ENCODE peak calls at places on chromosomes 7 and 10, in four cellular contexts. A, P, L and J are unnamed samples.

GRCh38 chr7:89029864-89030263 is 234.3 kb upstream of the TEX47 start:
- DNase-seq in A (no peak), P (no peak), L (no peak), J (no peak)

GRCh38 chr10:96719850-96720421 is 378 bp downstream of the PIK3AP1 start:
- DNase-seq in A (peak), P (no peak), L (peak), J (peak)

GRCh38 chr7:48048113-48048512 is 12.8 kb downstream of the C7orf57 start:
- DNase-seq in A (no peak), P (no peak), L (no peak), J (no peak)

GRCh38 chr7:118583651-118584050 is 359.1 kb downstream of the ANKRD7 start:
- DNase-seq in A (no peak), P (no peak), L (no peak), J (no peak)

GRCh38 chr7:149720372-149721083 is 52.9 kb downstream of the ZNF467 start:
- DNase-seq in A (no peak), P (peak), L (no peak), J (peak)

GRCh38 chr7:7554021-7554432 is 12.7 kb upstream of the MIOS start:
- DNase-seq in A (no peak), P (no peak), L (no peak), J (no peak)

GRCh38 chr7:95335093-95335492 is 10.8 kb upstream of the PON1 start:
- DNase-seq in A (no peak), P (no peak), L (no peak), J (no peak)

GRCh38 chr10:61438141-61438984 is 14.8 kb downstream of the TMEM26 start:
- DNase-seq in A (no peak), P (no peak), L (no peak), J (no peak)

GRCh38 chr7:18345641-18346234 is 149.8 kb upstream of the HDAC9 start:
- DNase-seq in A (no peak), P (peak), L (peak), J (peak)

GRCh38 chr10:72328829-72329204 is 25.9 kb downstream of the DNAJB12 start:
- DNase-seq in A (no peak), P (no peak), L (no peak), J (no peak)

GRCh38 chr7:155191901-155192478 is 105.7 kb upstream of the INSIG1 start:
- DNase-seq in A (no peak), P (no peak), L (no peak), J (no peak)

GRCh38 chr7:127253289-127254162 is 785 bp upstream of the GRM8 start:
- DNase-seq in A (peak), P (peak), L (peak), J (peak)

GRCh38 chr10:74194545-74194944 is 43.5 kb downstream of the ADK start:
- DNase-seq in A (no peak), P (no peak), L (no peak), J (no peak)

GRCh38 chr10:130194194-130194990 is 58.2 kb downstream of the GLRX3 start:
- DNase-seq in A (no peak), P (no peak), L (no peak), J (no peak)

GRCh38 chr7:82194011-82194410 is 249.6 kb downstream of the CACNA2D1 start:
- DNase-seq in A (peak), P (no peak), L (no peak), J (no peak)

GRCh38 chr7:52154382-52154781 is 837.8 kb upstream of the COBL start:
- DNase-seq in A (no peak), P (no peak), L (no peak), J (no peak)

GRCh38 chr7:99672571-99672970 is 7.2 kb downstream of the CYP3A5 start:
- DNase-seq in A (no peak), P (no peak), L (no peak), J (no peak)

GRCh38 chr10:31157125-31157983 is 125.7 kb upstream of the ZNF438 start:
- DNase-seq in A (peak), P (peak), L (no peak), J (no peak)

GRCh38 chr10:70771311-70772194 is 13.6 kb downstream of the TBATA start:
- DNase-seq in A (no peak), P (no peak), L (no peak), J (peak)

GRCh38 chr10:59807629-59808620 is 54.7 kb upstream of the MRLN start:
- DNase-seq in A (peak), P (no peak), L (no peak), J (no peak)

GRCh38 chr10:97796651-97797050 is 24.9 kb upstream of the SFRP5 start:
- DNase-seq in A (no peak), P (no peak), L (no peak), J (no peak)

GRCh38 chr10:1874533-1874932 is 137.2 kb upstream of the ADARB2 start:
- DNase-seq in A (no peak), P (no peak), L (no peak), J (no peak)

GRCh38 chr7:38685851-38686250 is 54.7 kb upstream of the AMPH start:
- DNase-seq in A (no peak), P (no peak), L (no peak), J (no peak)

GRCh38 chr7:11831727-11832495 is at the start of gene THSD7A:
- DNase-seq in A (peak), P (no peak), L (peak), J (peak)
- H3K4me3 ChIP-seq in A (peak), P (peak), L (peak), J (peak)

DNA sequence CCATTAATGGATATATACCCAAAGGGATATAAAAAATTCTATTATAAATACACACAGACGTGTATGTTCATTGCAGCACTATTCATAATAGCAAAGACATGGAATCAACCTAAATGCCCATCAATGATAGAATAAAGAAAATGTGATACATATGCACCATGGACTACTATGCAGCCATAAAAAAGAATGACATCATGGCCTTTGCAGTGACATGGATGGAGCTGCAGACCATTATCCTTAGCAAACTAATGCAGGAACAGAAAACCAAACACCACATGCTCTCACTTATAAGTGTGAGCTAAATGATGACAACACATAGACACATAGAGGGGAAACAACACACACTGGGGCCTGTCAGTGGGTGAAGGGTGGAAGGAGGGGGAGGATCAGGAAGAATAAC is 33.0 kb downstream of the POLR1F start:
- DNase-seq in A (no peak), P (no peak), L (no peak), J (no peak)
- H3K27ac ChIP-seq in A (no peak), P (no peak), L (no peak), J (no peak)

GRCh38 chr10:99341860-99342517 is 12.8 kb downstream of the CNNM1 start:
- DNase-seq in A (no peak), P (no peak), L (no peak), J (no peak)
- H3K4me3 ChIP-seq in A (no peak), P (no peak), L (no peak), J (no peak)

GRCh38 chr7:151472644-151473380 is 32.9 kb upstream of the CRYGN start:
- DNase-seq in A (no peak), P (no peak), L (no peak), J (no peak)

GRCh38 chr7:151468214-151469023 is 28.5 kb upstream of the CRYGN start:
- DNase-seq in A (no peak), P (no peak), L (no peak), J (no peak)

GRCh38 chr7:151465169-151465568 is 25.2 kb upstream of the CRYGN start:
- DNase-seq in A (no peak), P (no peak), L (no peak), J (no peak)

GRCh38 chr7:151469281-151469680 is 29.3 kb upstream of the CRYGN start:
- DNase-seq in A (no peak), P (no peak), L (no peak), J (no peak)

DNA sequence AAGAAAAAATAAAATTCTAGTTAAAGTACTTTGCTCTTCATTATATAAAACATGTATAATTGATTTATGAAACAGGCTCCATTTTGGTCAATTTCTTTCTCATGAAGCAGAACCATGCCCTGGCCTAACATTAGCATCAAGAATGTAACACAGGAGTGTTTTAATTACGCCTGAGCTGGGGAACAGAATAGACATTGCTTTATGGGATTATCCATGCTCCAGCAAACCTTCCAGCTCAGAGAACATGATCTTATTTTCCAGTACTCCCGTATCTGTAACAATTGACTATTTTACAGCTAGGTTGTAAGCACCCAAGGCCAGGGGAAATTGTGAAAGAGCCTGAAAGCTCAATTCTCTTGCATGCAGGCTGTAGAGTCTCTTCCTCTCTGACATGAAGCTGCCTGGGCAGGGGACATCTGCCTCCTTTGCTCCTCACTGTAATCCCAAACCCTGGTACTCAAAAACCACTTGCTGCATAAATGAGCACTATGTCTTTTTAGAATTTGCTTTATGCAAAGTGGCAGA is 30.8 kb upstream of the CRYGN start:
- DNase-seq in A (no peak), P (no peak), L (peak), J (no peak)
- H3K27ac ChIP-seq in A (no peak), P (no peak), L (peak), J (no peak)

DNA sequence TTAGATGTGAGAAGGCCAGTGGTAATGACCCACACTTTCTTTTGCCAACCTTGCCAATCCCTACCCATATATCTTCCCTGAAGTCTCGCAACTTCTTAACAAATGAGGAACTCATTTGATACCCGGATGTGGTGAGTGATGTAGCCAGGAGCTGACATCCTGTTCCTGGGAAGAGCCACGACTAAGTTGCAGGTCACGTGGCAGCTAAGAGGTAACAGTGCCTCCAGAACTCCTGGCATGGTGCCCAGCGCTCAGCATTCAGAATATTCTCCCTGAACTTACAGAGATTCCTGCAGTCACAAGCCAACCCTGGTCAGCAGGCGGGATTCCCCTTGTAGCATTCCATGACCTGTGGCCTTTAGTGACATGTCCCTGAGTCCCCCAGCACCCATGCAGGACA is 282.5 kb downstream of the GALNT17 start:
- DNase-seq in A (no peak), P (no peak), L (no peak), J (no peak)
- H3K4me3 ChIP-seq in A (no peak), P (no peak), L (no peak), J (no peak)

GRCh38 chr7:50782376-50783208 is at the start of gene GRB10:
- DNase-seq in A (no peak), P (no peak), L (peak), J (no peak)
- H3K27ac ChIP-seq in A (peak), P (peak), L (peak), J (peak)

GRCh38 chr10:102775973-102776669 is 32.4 kb downstream of the WBP1L start:
- DNase-seq in A (peak), P (peak), L (no peak), J (peak)

GRCh38 chr10:102776779-102777417 is 33.1 kb downstream of the WBP1L start:
- DNase-seq in A (peak), P (peak), L (peak), J (peak)

GRCh38 chr10:102778781-102779180 is 35.0 kb downstream of the WBP1L start:
- DNase-seq in A (no peak), P (no peak), L (no peak), J (no peak)

GRCh38 chr10:102779680-102780079 is 35.9 kb downstream of the WBP1L start:
- DNase-seq in A (no peak), P (no peak), L (no peak), J (no peak)

GRCh38 chr10:102777696-102778530 is 34.2 kb downstream of the WBP1L start:
- DNase-seq in A (no peak), P (no peak), L (no peak), J (no peak)
- H3K4me3 ChIP-seq in A (peak), P (no peak), L (no peak), J (no peak)